ENCODE peak calls at places on chromosomes 1 and 21, in six cellular contexts. P, N, Y, R, K and Q are unnamed samples.

GRCh38 chr21:41879190-41879998 is at the start of gene PRDM15:
- DNase-seq in K (peak; percentile 85), R (peak; percentile 76), N (peak; percentile 66), Y (peak; percentile 86), P (peak; percentile 95), Q (peak; percentile 28)

GRCh38 chr1:173963477-173963876 is 46.4 kb upstream of the SERPINC1 start:
- DNase-seq in Y (no peak), N (no peak), R (no peak), P (no peak), K (no peak), Q (no peak)

GRCh38 chr21:35840197-35840799 is 220.0 kb downstream of the SETD4 start:
- DNase-seq in K (peak; percentile 85), R (peak; percentile 93), N (peak; percentile 15), Y (no peak), P (no peak), Q (peak; percentile 76)

GRCh38 chr21:15928196-15928595 is 198.4 kb downstream of the USP25 start:
- DNase-seq in Y (no peak), P (no peak), N (no peak), R (no peak), K (no peak), Q (no peak)

GRCh38 chr1:234772345-234773147 is 162.6 kb upstream of the IRF2BP2 start:
- DNase-seq in Y (peak; percentile 43), P (peak; percentile 88), K (peak; percentile 69), R (peak; percentile 98), N (peak; percentile 75), Q (peak; percentile 99)

GRCh38 chr1:45334308-45335245 is 5.4 kb upstream of the TOE1 start:
- DNase-seq in R (no peak), N (no peak), Y (peak; percentile 46), P (no peak), K (peak; percentile 65), Q (no peak)

GRCh38 chr1:208047476-208047934 is 136.6 kb upstream of the CD34 start:
- DNase-seq in K (peak; percentile 12), N (no peak), P (peak; percentile 91), R (peak; percentile 36), Y (peak; percentile 85), Q (peak; percentile 88)

GRCh38 chr1:46549697-46550681 is 1.5 kb downstream of the KNCN start:
- DNase-seq in K (no peak), R (peak; percentile 31), Y (no peak), P (peak; percentile 56), N (no peak), Q (peak; percentile 25)

GRCh38 chr1:1124508-1124785 is 8.6 kb upstream of the C1orf159 start:
- DNase-seq in K (no peak), P (no peak), N (no peak), Y (no peak), R (no peak), Q (no peak)

GRCh38 chr1:164706596-164706995 is 147.6 kb downstream of the PBX1 start:
- DNase-seq in R (peak; percentile 22), K (no peak), P (no peak), N (no peak), Y (no peak), Q (peak; percentile 36)

GRCh38 chr1:60573121-60573520 is 499.6 kb upstream of the C1orf87 start:
- DNase-seq in R (peak; percentile 76), P (no peak), Y (no peak), N (no peak), K (no peak), Q (peak; percentile 97)

GRCh38 chr1:63005812-63006211 is 221.9 kb downstream of the ATG4C start:
- DNase-seq in N (no peak), R (no peak), K (no peak), P (no peak), Y (no peak), Q (no peak)

GRCh38 chr1:63000508-63000907 is 216.6 kb downstream of the ATG4C start:
- DNase-seq in K (no peak), R (no peak), N (no peak), Y (no peak), P (no peak), Q (no peak)

GRCh38 chr1:63004868-63005267 is 220.9 kb downstream of the ATG4C start:
- DNase-seq in Y (no peak), K (no peak), N (no peak), R (peak; percentile 20), P (no peak), Q (peak; percentile 8)
- TF ChIP-seq CTCF in Y (peak; percentile 41), K (no peak), N (no peak), R (peak; percentile 37), P (peak; percentile 49), Q (no peak)

GRCh38 chr1:111695801-111696200 is 43.4 kb downstream of the INKA2 start:
- DNase-seq in Y (no peak), K (no peak), N (no peak), P (no peak), R (no peak), Q (no peak)

GRCh38 chr1:111690306-111690617 is 48.9 kb downstream of the INKA2 start:
- DNase-seq in R (peak; percentile 84), P (no peak), Y (no peak), K (peak; percentile 90), N (no peak), Q (no peak)
- TF ChIP-seq CTCF in R (no peak), P (no peak), Y (no peak), K (no peak), N (no peak), Q (no peak)

GRCh38 chr1:161374373-161374772 is 6.7 kb upstream of the CFAP126 start:
- DNase-seq in Y (no peak), R (peak; percentile 29), N (no peak), K (no peak), P (no peak), Q (no peak)
- TF ChIP-seq CTCF in Y (no peak), R (peak; percentile 42), N (no peak), K (peak; percentile 42), P (no peak), Q (peak; percentile 20)

GRCh38 chr1:201696217-201696761 is 132.7 kb upstream of the IPO9 start:
- DNase-seq in R (peak; percentile 98), K (peak; percentile 90), Y (peak; percentile 92), N (no peak), P (no peak), Q (no peak)
- TF ChIP-seq CTCF in R (peak; percentile 2), K (no peak), Y (no peak), N (no peak), P (no peak), Q (no peak)

GRCh38 chr1:32742956-32743355 is 40.4 kb upstream of the SYNC start:
- DNase-seq in P (peak; percentile 63), R (no peak), Y (no peak), K (no peak), N (no peak), Q (no peak)

GRCh38 chr1:32741067-32741416 is 38.5 kb upstream of the SYNC start:
- DNase-seq in P (no peak), Y (no peak), N (no peak), R (no peak), K (no peak), Q (no peak)

GRCh38 chr1:32742132-32742947 is 39.8 kb upstream of the SYNC start:
- DNase-seq in R (no peak), Y (no peak), K (peak; percentile 47), N (no peak), P (peak; percentile 87), Q (no peak)

GRCh38 chr1:32743380-32744062 is 41.0 kb upstream of the SYNC start:
- DNase-seq in P (peak; percentile 78), R (no peak), Y (no peak), K (no peak), N (no peak), Q (no peak)

GRCh38 chr1:32741417-32742131 is 39.0 kb upstream of the SYNC start:
- DNase-seq in N (no peak), Y (no peak), P (no peak), R (no peak), K (no peak), Q (no peak)
- TF ChIP-seq CTCF in N (no peak), Y (peak; percentile 51), P (no peak), R (no peak), K (no peak), Q (peak; percentile 53)

GRCh38 chr1:98130406-98130805 is 209.6 kb upstream of the DPYD start:
- DNase-seq in R (no peak), Y (no peak), P (no peak), K (no peak), N (no peak), Q (no peak)

GRCh38 chr1:98126740-98127139 is 205.9 kb upstream of the DPYD start:
- DNase-seq in P (no peak), N (no peak), K (no peak), Y (no peak), R (no peak), Q (no peak)

GRCh38 chr1:98133151-98133550 is 212.3 kb upstream of the DPYD start:
- DNase-seq in Y (no peak), K (no peak), P (no peak), R (no peak), N (no peak), Q (no peak)

DNA sequence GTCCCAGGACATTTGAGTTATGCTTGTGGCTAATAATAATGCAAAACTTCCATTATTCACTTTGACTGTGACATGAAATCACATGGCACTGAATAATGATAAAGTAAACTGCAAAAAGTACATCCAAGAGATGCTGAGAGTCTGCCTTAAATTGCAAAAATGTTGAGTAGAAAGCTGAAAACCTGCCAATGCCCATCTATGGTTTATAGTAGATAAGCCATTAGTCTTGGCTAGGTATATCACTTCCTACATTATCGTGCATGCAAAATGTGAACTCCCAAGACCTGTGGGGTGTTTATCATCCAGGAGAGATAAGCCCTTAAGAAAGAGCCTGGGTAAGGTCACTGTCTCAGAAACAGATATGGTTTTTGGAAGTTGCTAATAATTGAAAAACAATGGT is 208.7 kb upstream of the DPYD start:
- DNase-seq in N (no peak), Y (no peak), K (no peak), P (no peak), R (no peak), Q (no peak)
- TF ChIP-seq CTCF in N (no peak), Y (no peak), K (no peak), P (no peak), R (no peak), Q (no peak)